ENCODE peak calls at places on chromosomes 1 and 21, in five cellular contexts. W is fibroblast of pulmonary artery, H is left lung, I is WTC11, J is left ventricle myocardium inferior. K is an unnamed sample.

GRCh38 chr1:203324103-203325003 is 19.0 kb downstream of the BTG2 start:
- DNase-seq in J (no peak), I (no peak), W (no peak), H (peak), K (no peak)

GRCh38 chr1:230543085-230543484 is 99.2 kb upstream of the COG2 start:
- DNase-seq in J (no peak), H (no peak), I (no peak), W (no peak), K (no peak)

GRCh38 chr1:150995896-150996295 is 10.8 kb downstream of the MINDY1 start:
- DNase-seq in W (peak), H (no peak), J (peak), I (peak), K (peak)

GRCh38 chr1:4655674-4656532 is 1.5 kb downstream of the AJAP1 start:
- DNase-seq in H (no peak), J (peak), I (peak), W (peak), K (peak)

GRCh38 chr1:227904541-227905335 is 43.0 kb downstream of the WNT9A start:
- DNase-seq in J (no peak), H (peak), W (no peak), I (no peak), K (no peak)

GRCh38 chr1:61539720-61540462 is 185.1 kb downstream of the TM2D1 start:
- DNase-seq in I (no peak), H (no peak), W (no peak), J (no peak), K (no peak)

GRCh38 chr1:198275598-198275997 is 118.8 kb downstream of the NEK7 start:
- DNase-seq in J (no peak), W (no peak), H (no peak), I (no peak), K (no peak)

GRCh38 chr1:66217021-66217420 is 316.9 kb upstream of the SGIP1 start:
- DNase-seq in J (no peak), I (no peak), H (no peak), W (peak), K (no peak)

GRCh38 chr1:25973610-25974355 is 24.1 kb downstream of the PAFAH2 start:
- DNase-seq in J (no peak), I (no peak), W (no peak), H (no peak), K (no peak)

GRCh38 chr1:230753586-230754251 is 6.5 kb downstream of the CAPN9 start:
- DNase-seq in H (no peak), J (peak), I (peak), W (peak), K (peak)

GRCh38 chr1:47848985-47849610 is 148.1 kb downstream of the TRABD2B start:
- DNase-seq in H (no peak), W (no peak), I (no peak), J (no peak), K (no peak)

GRCh38 chr21:19553930-19554615 is 1150.5 kb upstream of the TMPRSS15 start:
- DNase-seq in I (no peak), H (no peak), W (no peak), J (no peak), K (no peak)

GRCh38 chr1:235919797-235920475 is 53.2 kb upstream of the LYST start:
- DNase-seq in J (no peak), W (peak), H (no peak), I (no peak), K (no peak)

GRCh38 chr1:157963713-157964112 is 29.7 kb upstream of the KIRREL1 start:
- DNase-seq in I (peak), H (peak), J (peak), W (peak), K (peak)

GRCh38 chr1:84298336-84298687 is 3.2 kb upstream of the SAMD13 start:
- DNase-seq in I (peak), H (peak), J (peak), W (peak), K (peak)

GRCh38 chr1:36994863-36995262 is 39.5 kb downstream of the GRIK3 start:
- DNase-seq in W (no peak), I (no peak), H (no peak), J (no peak), K (no peak)

GRCh38 chr1:222370911-222371717 is 176.8 kb downstream of the HHIPL2 start:
- DNase-seq in J (no peak), I (no peak), W (peak), H (no peak), K (no peak)

GRCh38 chr1:230986976-230987375 is 8.1 kb downstream of the ARV1 start:
- DNase-seq in H (no peak), J (no peak), I (no peak), W (peak), K (no peak)

GRCh38 chr1:35563166-35563565 is 5.6 kb downstream of the NCDN start:
- DNase-seq in W (no peak), H (no peak), J (no peak), I (no peak), K (no peak)

GRCh38 chr1:96416111-96416595 is 305.4 kb upstream of the PTBP2 start:
- DNase-seq in W (peak), J (peak), I (no peak), H (no peak), K (no peak)

GRCh38 chr1:221100196-221100950 is 221.1 kb downstream of the HLX start:
- DNase-seq in H (no peak), J (no peak), W (peak), I (no peak), K (no peak)

GRCh38 chr1:53408013-53408754 is 51.0 kb upstream of the DMRTB1 start:
- DNase-seq in H (no peak), J (no peak), W (no peak), I (no peak), K (no peak)

GRCh38 chr1:13731897-13732296 is 31.9 kb downstream of the PRDM2 start:
- DNase-seq in H (no peak), W (no peak), I (no peak), J (no peak), K (no peak)

GRCh38 chr1:101769520-101769919 is 227.2 kb downstream of the OLFM3 start:
- DNase-seq in H (no peak), J (no peak), I (no peak), W (peak), K (no peak)

GRCh38 chr1:161009602-161010211 is 11.2 kb downstream of the F11R start:
- DNase-seq in H (no peak), J (no peak), W (no peak), I (no peak), K (no peak)

GRCh38 chr1:45329445-45329844 is 2.8 kb downstream of the HPDL start:
- DNase-seq in W (no peak), H (no peak), J (no peak), I (no peak), K (no peak)

GRCh38 chr1:9326596-9326995 is 33.9 kb downstream of the SPSB1 start:
- DNase-seq in W (peak), H (no peak), J (no peak), I (no peak), K (no peak)

GRCh38 chr1:209789245-209789644 is 4.9 kb upstream of the C1orf74 start:
- DNase-seq in J (no peak), W (no peak), I (no peak), H (no peak), K (no peak)

GRCh38 chr1:69524010-69524409 is 43.7 kb upstream of the LRRC7 start:
- DNase-seq in J (no peak), H (no peak), I (no peak), W (peak), K (no peak)

GRCh38 chr21:43814215-43815106 is 25.1 kb downstream of the RRP1 start:
- DNase-seq in W (no peak), J (no peak), H (peak), I (no peak), K (no peak)

GRCh38 chr1:36869054-36869453 is 165.3 kb downstream of the GRIK3 start:
- DNase-seq in W (no peak), I (no peak), H (no peak), J (no peak), K (no peak)

GRCh38 chr21:46113497-46114176 is 15.7 kb downstream of the COL6A2 start:
- DNase-seq in J (no peak), I (no peak), H (peak), W (no peak), K (no peak)

GRCh38 chr1:1120096-1120495 is 4.2 kb upstream of the C1orf159 start:
- DNase-seq in H (peak), J (peak), W (no peak), I (peak), K (no peak)

GRCh38 chr1:56237491-56238064 is 341.8 kb downstream of the PLPP3 start:
- DNase-seq in W (no peak), H (no peak), J (no peak), I (no peak), K (no peak)

GRCh38 chr1:56240400-56240799 is 339.0 kb downstream of the PLPP3 start:
- DNase-seq in W (no peak), I (no peak), J (no peak), H (no peak), K (no peak)

GRCh38 chr1:56235909-56236510 is 343.4 kb downstream of the PLPP3 start:
- DNase-seq in H (no peak), J (no peak), W (no peak), I (no peak), K (no peak)
- TF ChIP-seq CTCF in H (no peak), J (no peak), W (no peak), I (no peak), K (no peak)

GRCh38 chr1:181643631-181644030 is 160.3 kb downstream of the CACNA1E start:
- DNase-seq in W (no peak), J (no peak), H (no peak), I (no peak), K (no peak)

GRCh38 chr1:181640959-181641358 is 157.6 kb downstream of the CACNA1E start:
- DNase-seq in W (no peak), H (no peak), I (no peak), J (no peak), K (no peak)

GRCh38 chr1:181646723-181647122 is 163.4 kb downstream of the CACNA1E start:
- DNase-seq in H (no peak), J (no peak), I (no peak), W (no peak), K (no peak)

GRCh38 chr1:181647314-181648035 is 164.2 kb downstream of the CACNA1E start:
- DNase-seq in I (no peak), H (no peak), J (no peak), W (no peak), K (no peak)

GRCh38 chr1:181645171-181645570 is 161.9 kb downstream of the CACNA1E start:
- DNase-seq in W (no peak), H (no peak), J (no peak), I (no peak), K (no peak)
- TF ChIP-seq CTCF in W (no peak), H (no peak), J (no peak), I (no peak), K (no peak)

GRCh38 chr21:35506352-35506751 is 457.2 kb upstream of the RUNX1 start:
- DNase-seq in J (no peak), I (no peak), W (no peak), H (no peak), K (no peak)

GRCh38 chr21:35511298-35512162 is 462.4 kb upstream of the RUNX1 start:
- DNase-seq in H (no peak), I (no peak), J (no peak), W (peak), K (no peak)

GRCh38 chr21:35510294-35510693 is 461.2 kb upstream of the RUNX1 start:
- DNase-seq in H (no peak), I (no peak), W (no peak), J (no peak), K (no peak)

GRCh38 chr21:35509004-35509704 is 460.1 kb upstream of the RUNX1 start:
- DNase-seq in W (peak), J (no peak), I (no peak), H (no peak), K (no peak)

GRCh38 chr21:35508389-35508888 is 459.3 kb upstream of the RUNX1 start:
- DNase-seq in J (peak), H (peak), I (peak), W (peak), K (peak)
- TF ChIP-seq CTCF in J (peak), H (no peak), I (no peak), W (peak), K (peak)

GRCh38 chr1:205025239-205025638 is 17.8 kb upstream of the CNTN2 start:
- DNase-seq in H (no peak), W (no peak), J (no peak), I (no peak), K (no peak)

GRCh38 chr1:205026181-205026580 is 16.8 kb upstream of the CNTN2 start:
- DNase-seq in W (no peak), I (no peak), J (no peak), H (no peak), K (no peak)

GRCh38 chr1:205032512-205032911 is 10.5 kb upstream of the CNTN2 start:
- DNase-seq in H (no peak), W (no peak), J (no peak), I (no peak), K (no peak)

GRCh38 chr1:205030916-205031315 is 12.1 kb upstream of the CNTN2 start:
- DNase-seq in I (no peak), H (no peak), J (no peak), W (no peak), K (peak)

DNA sequence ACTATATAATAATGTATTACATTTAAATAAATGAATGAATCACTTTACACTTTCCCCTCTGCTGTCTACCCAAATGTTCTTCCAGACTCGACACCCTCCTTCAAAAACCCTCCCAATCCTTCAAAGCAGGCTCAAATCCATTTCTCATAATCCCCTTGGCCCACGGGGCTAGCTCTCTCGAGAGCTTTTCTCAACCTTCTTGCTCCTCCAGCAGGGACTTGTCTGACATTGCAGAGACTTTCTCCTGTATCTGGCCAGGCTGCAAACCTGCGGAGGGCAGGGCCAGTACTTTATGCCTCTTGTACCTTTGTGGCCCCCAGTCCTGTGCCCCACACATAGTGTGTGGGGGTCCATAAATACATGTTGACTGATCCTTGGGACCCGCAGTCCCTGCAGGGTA is 14.1 kb upstream of the CNTN2 start:
- DNase-seq in W (no peak), H (no peak), I (no peak), J (no peak), K (no peak)
- TF ChIP-seq CTCF in W (no peak), H (no peak), I (no peak), J (no peak), K (no peak)

GRCh38 chr1:234746798-234747196 is 136.8 kb upstream of the IRF2BP2 start:
- DNase-seq in J (no peak), H (no peak), W (no peak), I (no peak), K (no peak)

GRCh38 chr1:234748713-234749112 is 138.7 kb upstream of the IRF2BP2 start:
- DNase-seq in I (no peak), J (no peak), W (no peak), H (no peak), K (no peak)

GRCh38 chr1:234748066-234748465 is 138.1 kb upstream of the IRF2BP2 start:
- DNase-seq in I (no peak), W (no peak), J (no peak), H (no peak), K (no peak)

GRCh38 chr1:234745844-234746797 is 136.1 kb upstream of the IRF2BP2 start:
- DNase-seq in H (no peak), I (no peak), W (peak), J (no peak), K (no peak)

GRCh38 chr1:234743866-234744581 is 134.0 kb upstream of the IRF2BP2 start:
- DNase-seq in W (peak), J (no peak), H (no peak), I (peak), K (no peak)
- TF ChIP-seq CTCF in W (peak), J (no peak), H (no peak), I (no peak), K (no peak)

DNA sequence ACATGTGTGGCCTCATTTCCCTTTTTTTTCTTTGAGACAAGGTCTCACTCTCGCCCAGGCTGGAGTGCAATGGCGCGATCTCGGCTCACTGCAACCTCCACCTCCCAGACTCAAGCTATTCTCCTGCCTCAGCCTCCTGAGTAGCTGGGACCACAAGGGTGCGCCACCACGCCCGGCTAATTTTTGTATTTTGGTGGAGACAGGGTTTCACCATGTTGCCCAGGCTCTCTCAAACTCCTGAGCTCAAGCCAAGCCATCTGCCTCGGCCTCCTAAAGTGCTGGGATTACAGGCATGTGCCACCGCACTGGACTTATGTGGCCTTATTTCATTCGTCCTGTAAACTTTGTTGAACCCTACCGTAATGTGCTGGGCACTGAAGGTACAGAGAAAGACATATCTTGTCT is 569 bp upstream of the WARS2 start:
- DNase-seq in J (peak), H (no peak), W (peak), I (peak), K (peak)
- TF ChIP-seq CTCF in J (peak), H (no peak), W (peak), I (peak), K (peak)

GRCh38 chr1:22364764-22365163 is 86.9 kb upstream of the ZBTB40 start:
- DNase-seq in I (peak), H (no peak), J (no peak), W (no peak), K (no peak)
- TF ChIP-seq CTCF in I (no peak), H (no peak), J (no peak), W (no peak), K (no peak)

GRCh38 chr21:42637602-42638041 is 15.8 kb upstream of the PDE9A start:
- DNase-seq in W (no peak), H (no peak), J (no peak), I (no peak), K (no peak)
- TF ChIP-seq CTCF in W (no peak), H (no peak), J (no peak), I (no peak), K (no peak)

GRCh38 chr1:38778521-38778920 is 81.1 kb downstream of the RRAGC start:
- DNase-seq in H (no peak), J (no peak), I (no peak), W (no peak), K (no peak)
- TF ChIP-seq CTCF in H (no peak), J (no peak), I (no peak), W (no peak), K (no peak)

GRCh38 chr1:51088474-51088873 is 13.6 kb upstream of the C1orf185 start:
- DNase-seq in J (no peak), I (no peak), W (peak), H (no peak), K (no peak)
- TF ChIP-seq CTCF in J (no peak), I (no peak), W (peak), H (no peak), K (no peak)